ENCODE peak calls at places on chromosomes 3 and 15, in five cellular contexts. A is PC-9, Q is right cardiac atrium, D is A549, F is fibroblast of lung. K is an unnamed sample.

GRCh38 chr3:126915015-126915414 is 67.9 kb upstream of the PLXNA1 start:
- DNase-seq in Q (no peak), A (no peak), D (no peak), F (no peak), K (no peak)

GRCh38 chr15:88498991-88499390 is 31.5 kb downstream of the MRPS11 start:
- DNase-seq in D (no peak), Q (no peak), A (no peak), F (no peak), K (no peak)

GRCh38 chr15:80160570-80161156 is 7.9 kb downstream of the FAH start:
- DNase-seq in D (peak), A (peak), F (peak), Q (peak), K (peak)

GRCh38 chr3:68090571-68090970 is 436.2 kb upstream of the SUCLG2 start:
- DNase-seq in D (no peak), F (no peak), A (no peak), Q (no peak), K (no peak)

GRCh38 chr3:77247063-77247462 is 207.2 kb downstream of the ROBO2 start:
- DNase-seq in A (no peak), F (peak), D (no peak), Q (no peak), K (no peak)

GRCh38 chr15:89333959-89334509 is 590 bp downstream of the POLG start:
- DNase-seq in F (no peak), A (no peak), D (no peak), Q (no peak), K (no peak)

GRCh38 chr15:56205061-56205876 is 38.4 kb downstream of the RFX7 start:
- DNase-seq in F (peak), Q (no peak), A (no peak), D (no peak), K (peak)

GRCh38 chr15:87212041-87212440 is 1044.5 kb downstream of the NTRK3 start:
- DNase-seq in F (no peak), Q (no peak), D (no peak), A (no peak), K (no peak)

GRCh38 chr3:150738688-150739087 is 24.3 kb downstream of the SIAH2 start:
- DNase-seq in Q (no peak), F (no peak), D (no peak), A (no peak), K (no peak)

GRCh38 chr15:77656294-77656693 is 23.6 kb upstream of the LINGO1 start:
- DNase-seq in F (no peak), A (no peak), D (no peak), Q (no peak), K (no peak)

GRCh38 chr3:32643354-32643753 is 41.6 kb upstream of the CNOT10 start:
- DNase-seq in Q (no peak), D (no peak), F (no peak), A (no peak), K (no peak)

GRCh38 chr15:61522375-61522774 is 293.3 kb upstream of the RORA start:
- DNase-seq in F (no peak), Q (no peak), D (no peak), A (no peak), K (no peak)

GRCh38 chr15:51117270-51117669 is 22.6 kb upstream of the TNFAIP8L3 start:
- DNase-seq in Q (no peak), D (no peak), A (no peak), F (no peak), K (no peak)

GRCh38 chr15:50440932-50441331 is 16.7 kb downstream of the USP8 start:
- DNase-seq in F (no peak), Q (no peak), D (no peak), A (no peak), K (no peak)

GRCh38 chr3:196666001-196666867 is 26.7 kb downstream of the NRROS start:
- DNase-seq in Q (no peak), D (peak), A (peak), F (peak), K (peak)

GRCh38 chr3:190617185-190617584 is 103.3 kb downstream of the IL1RAP start:
- DNase-seq in A (no peak), F (no peak), Q (peak), D (peak), K (no peak)

GRCh38 chr15:63553388-63553791 is 43.8 kb upstream of the FBXL22 start:
- DNase-seq in Q (peak), A (no peak), F (peak), D (no peak), K (peak)

GRCh38 chr3:13612829-13613228 is 63.9 kb downstream of the FBLN2 start:
- DNase-seq in Q (peak), A (no peak), D (no peak), F (peak), K (no peak)

GRCh38 chr3:148790841-148791240 is 36.8 kb upstream of the CPB1 start:
- DNase-seq in Q (peak), A (no peak), F (peak), D (no peak), K (no peak)

GRCh38 chr15:66018178-66018797 is 149.0 kb downstream of the RAB11A start:
- DNase-seq in F (no peak), D (no peak), Q (no peak), A (no peak), K (no peak)

GRCh38 chr3:178669758-178670157 is 133.5 kb downstream of the KCNMB2 start:
- DNase-seq in D (no peak), F (no peak), A (no peak), Q (no peak), K (no peak)

GRCh38 chr3:177899275-177900067 is 636.8 kb upstream of the KCNMB2 start:
- DNase-seq in D (no peak), F (no peak), A (no peak), Q (no peak), K (no peak)

GRCh38 chr15:40591310-40591845 is 2.7 kb upstream of the KNL1 start:
- DNase-seq in Q (no peak), D (no peak), A (no peak), F (no peak), K (no peak)

GRCh38 chr3:112376996-112377395 is 44.0 kb downstream of the CD200 start:
- DNase-seq in D (no peak), F (peak), A (no peak), Q (no peak), K (no peak)

GRCh38 chr3:107662109-107662477 is 139.3 kb downstream of the BBX start:
- DNase-seq in D (no peak), Q (peak), A (no peak), F (peak), K (no peak)

GRCh38 chr3:17386432-17386831 is 356.0 kb downstream of the TBC1D5 start:
- DNase-seq in F (no peak), A (no peak), Q (no peak), D (no peak), K (no peak)

GRCh38 chr3:66656608-66657007 is 155.8 kb upstream of the LRIG1 start:
- DNase-seq in F (no peak), Q (no peak), D (no peak), A (no peak), K (no peak)

DNA sequence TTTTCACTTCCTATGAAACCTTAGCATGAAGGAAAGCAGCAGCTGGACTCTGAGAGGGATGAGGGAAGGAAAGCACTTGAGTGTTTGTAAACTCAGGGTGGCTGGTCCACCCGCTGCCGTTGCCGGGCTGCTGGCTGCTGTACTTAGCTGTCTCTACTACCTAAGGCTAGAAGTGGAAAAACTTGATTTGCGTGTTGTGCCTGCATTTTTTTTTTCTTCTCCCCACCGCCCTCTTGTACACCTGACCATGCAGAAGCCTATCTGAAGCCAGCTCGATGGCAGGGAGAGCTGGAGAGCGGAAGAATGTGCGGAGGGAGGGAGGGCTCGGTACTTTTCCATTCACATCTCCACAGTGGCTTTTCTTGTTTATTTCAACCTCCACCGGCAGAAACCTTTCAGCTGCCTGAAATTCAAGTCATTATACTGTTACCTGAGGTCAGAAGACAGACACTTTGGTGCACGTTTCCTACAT is 4.8 kb upstream of the BCL6 start:
- DNase-seq in A (peak), Q (no peak), D (peak), F (peak), K (peak)
- H3K27ac ChIP-seq in A (peak), Q (peak), D (peak), F (no peak), K (peak)

DNA sequence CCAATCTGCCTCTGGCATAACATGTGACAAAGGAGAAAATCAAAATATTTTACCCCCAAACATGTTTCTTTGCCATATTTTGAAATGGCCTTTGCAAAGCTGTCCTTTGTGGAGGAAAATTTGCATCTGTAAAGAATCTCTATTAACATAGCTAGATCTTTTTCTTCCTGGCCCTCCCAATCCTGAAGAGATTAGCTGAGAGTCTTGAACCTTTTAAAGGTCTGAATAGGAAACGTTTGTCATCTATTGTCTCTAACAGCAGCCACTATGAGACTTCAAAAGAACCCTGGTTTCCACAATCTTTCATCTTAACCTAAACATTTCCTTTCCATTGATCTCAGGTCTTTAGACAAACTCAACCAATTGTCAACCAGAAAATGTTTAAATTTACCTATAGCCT is 520.9 kb upstream of the TGFBR2 start:
- DNase-seq in A (no peak), Q (no peak), F (no peak), D (no peak), K (no peak)
- H3K27ac ChIP-seq in A (no peak), Q (no peak), F (no peak), D (peak), K (no peak)

GRCh38 chr3:20043825-20044224 is 3.6 kb downstream of the KAT2B start:
- DNase-seq in A (peak), F (no peak), Q (no peak), D (no peak), K (no peak)

GRCh38 chr3:20040476-20041196 is 390 bp downstream of the KAT2B start:
- DNase-seq in F (peak), A (peak), Q (peak), D (peak), K (no peak)

GRCh38 chr3:20042331-20042730 is 2.1 kb downstream of the KAT2B start:
- DNase-seq in F (no peak), Q (no peak), D (no peak), A (no peak), K (no peak)

GRCh38 chr3:20041197-20041780 is 1.0 kb downstream of the KAT2B start:
- DNase-seq in Q (peak), F (peak), D (peak), A (peak), K (no peak)

GRCh38 chr3:20043398-20043797 is 3.2 kb downstream of the KAT2B start:
- DNase-seq in A (peak), F (peak), D (no peak), Q (peak), K (no peak)
- H3K27ac ChIP-seq in A (peak), F (peak), D (no peak), Q (peak), K (no peak)

GRCh38 chr15:71203573-71204444 is 88.5 kb downstream of the THSD4 start:
- DNase-seq in A (no peak), Q (no peak), D (no peak), F (no peak), K (no peak)

GRCh38 chr15:71199384-71200351 is 84.4 kb downstream of the THSD4 start:
- DNase-seq in D (peak), A (no peak), Q (no peak), F (no peak), K (no peak)

GRCh38 chr15:71201471-71201870 is 86.2 kb downstream of the THSD4 start:
- DNase-seq in F (peak), Q (no peak), A (no peak), D (peak), K (no peak)

GRCh38 chr15:71198846-71199245 is 83.6 kb downstream of the THSD4 start:
- DNase-seq in A (no peak), D (no peak), F (no peak), Q (no peak), K (no peak)

DNA sequence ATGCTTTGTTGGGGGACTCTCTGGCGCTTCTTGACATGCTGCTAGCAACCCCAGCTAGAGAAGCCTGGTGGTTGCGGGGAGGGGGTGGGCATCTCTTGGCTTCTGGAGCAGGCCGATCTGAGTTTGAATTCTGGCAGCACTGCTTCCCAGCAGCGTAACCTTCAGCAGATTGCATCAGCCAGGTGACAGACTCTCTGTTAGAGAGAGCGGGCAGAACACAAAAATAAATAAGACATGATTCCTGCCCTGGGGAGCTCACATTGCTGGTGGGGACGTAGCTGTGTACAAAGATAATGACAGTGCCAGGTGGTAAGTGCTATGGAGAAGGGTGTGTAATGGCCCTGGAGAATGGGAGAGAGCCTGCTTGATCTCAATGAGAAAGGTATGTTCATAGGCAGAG is 87.4 kb downstream of the THSD4 start:
- DNase-seq in D (no peak), Q (no peak), F (no peak), A (no peak), K (no peak)
- H3K27ac ChIP-seq in D (peak), Q (no peak), F (no peak), A (no peak), K (no peak)

DNA sequence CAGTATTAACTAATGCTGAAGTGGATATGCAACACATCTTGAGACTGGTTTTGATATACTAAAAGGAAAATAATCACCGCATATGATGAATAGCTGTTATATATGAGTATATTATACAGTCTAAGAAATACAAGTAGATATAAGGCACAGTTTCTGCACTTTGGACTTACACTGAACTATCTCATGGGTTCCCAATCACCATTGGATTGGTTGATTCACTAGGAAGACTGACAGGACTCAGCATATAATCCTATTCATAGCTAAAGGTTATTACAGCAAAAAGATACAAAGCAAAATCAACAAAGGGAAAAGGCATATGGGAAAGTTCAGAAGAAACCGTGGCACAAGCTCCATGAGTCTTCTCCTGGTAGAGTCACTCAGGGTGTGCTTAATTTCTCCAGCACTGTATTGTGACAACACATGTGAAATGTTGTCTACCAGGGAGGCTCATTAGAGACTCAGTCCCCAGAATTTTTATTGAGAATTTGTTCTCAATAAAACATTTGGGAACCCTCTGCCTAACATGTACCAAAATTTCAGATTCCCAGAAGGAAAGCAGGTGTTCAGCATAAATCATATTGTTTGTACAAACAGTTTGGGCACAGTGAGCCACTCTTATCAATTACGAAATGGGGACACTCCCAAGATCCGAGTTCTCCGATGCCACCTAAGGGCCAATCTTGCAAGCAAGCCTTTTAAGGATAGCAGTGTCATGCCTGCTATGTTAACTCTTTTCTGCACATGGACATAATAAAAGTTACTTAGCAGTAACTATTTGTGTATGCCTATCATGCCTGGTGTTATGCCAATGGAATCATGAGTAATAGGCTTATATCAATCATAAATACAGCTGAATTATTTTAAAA is 26.8 kb downstream of the CMC1 start:
- DNase-seq in Q (no peak), A (no peak), D (peak), F (no peak), K (no peak)
- H3K27ac ChIP-seq in Q (no peak), A (no peak), D (no peak), F (no peak), K (no peak)